ENCODE peak calls at places on chromosomes 11 and 22, in eight cellular contexts. D is type B pancreatic cell; W is cardiac fibroblast; P is osteocyte; Z is colonic mucosa; X is CD4-positive, alpha-beta T cell; T is AG10803; G is tibial artery. Y is an unnamed sample.

GRCh38 chr11:10298342-10298741 is 4.3 kb upstream of the SBF2 start:
- DNase-seq in X (no peak), Z (no peak), G (no peak), D (no peak), P (no peak), T (peak; percentile 85), W (peak; percentile 56), Y (no peak)

GRCh38 chr22:27412866-27413445 is 388.6 kb downstream of the MN1 start:
- DNase-seq in W (no peak), G (no peak), D (no peak), P (no peak), Z (no peak), X (no peak), T (peak; percentile 21), Y (no peak)

GRCh38 chr11:22684082-22684481 is 17.7 kb downstream of the GAS2 start:
- DNase-seq in G (no peak), D (no peak), W (no peak), X (no peak), P (no peak), Z (no peak), T (no peak), Y (no peak)

GRCh38 chr22:47370448-47371262 is 608.2 kb downstream of the TBC1D22A start:
- DNase-seq in G (peak; percentile 53), Z (peak; percentile 11), X (no peak), D (peak; percentile 60), T (no peak), P (peak; percentile 79), W (no peak), Y (no peak)

GRCh38 chr11:108345767-108346166 is 121.6 kb downstream of the C11orf65 start:
- DNase-seq in W (no peak), D (no peak), X (no peak), Z (no peak), P (no peak), G (no peak), T (no peak), Y (no peak)

GRCh38 chr11:2761131-2762030 is 61.6 kb upstream of the KCNQ1OT1 start:
- DNase-seq in P (peak; percentile 82), G (peak; percentile 46), D (peak; percentile 55), T (no peak), Z (peak; percentile 61), W (no peak), X (no peak), Y (peak; percentile 84)

GRCh38 chr11:19242184-19242932 is 1.6 kb upstream of the E2F8 start:
- DNase-seq in X (no peak), Z (peak; percentile 34), G (no peak), T (no peak), W (no peak), D (no peak), P (no peak), Y (peak; percentile 53)

GRCh38 chr11:76772100-76772782 is 10.9 kb upstream of the TSKU start:
- DNase-seq in Z (no peak), G (no peak), W (no peak), T (peak; percentile 16), D (no peak), X (no peak), P (no peak), Y (no peak)

GRCh38 chr11:45924036-45924915 is 1.8 kb downstream of the LARGE2 start:
- DNase-seq in P (no peak), Z (no peak), W (no peak), X (no peak), T (no peak), D (no peak), G (peak; percentile 62), Y (no peak)

GRCh38 chr11:34451053-34451452 is 12.3 kb downstream of the CAT start:
- DNase-seq in T (no peak), P (no peak), G (no peak), X (no peak), Z (no peak), W (no peak), D (no peak), Y (no peak)

GRCh38 chr22:47850644-47851151 is 1088.2 kb downstream of the TBC1D22A start:
- DNase-seq in T (no peak), X (no peak), G (no peak), D (no peak), Z (no peak), P (no peak), W (no peak), Y (peak; percentile 89)

GRCh38 chr11:92642146-92642919 is 327.1 kb upstream of the MTNR1B start:
- DNase-seq in G (no peak), Z (no peak), P (no peak), T (no peak), W (no peak), X (no peak), D (no peak), Y (peak; percentile 37)

GRCh38 chr11:7592706-7593105 is 78.9 kb downstream of the PPFIBP2 start:
- DNase-seq in G (peak; percentile 76), X (no peak), T (peak; percentile 87), W (peak; percentile 94), P (no peak), D (no peak), Z (no peak), Y (no peak)

GRCh38 chr11:46845740-46846509 is at the start of gene CKAP5:
- DNase-seq in X (peak; percentile 79), Z (peak; percentile 94), G (peak; percentile 94), W (peak; percentile 91), P (peak; percentile 95), T (peak; percentile 87), D (peak; percentile 89), Y (peak; percentile 96)

GRCh38 chr11:57460017-57460755 is at the start of gene RTN4RL2:
- DNase-seq in Z (peak; percentile 48), P (no peak), W (peak; percentile 58), G (no peak), D (no peak), X (no peak), T (peak; percentile 14), Y (no peak)

DNA sequence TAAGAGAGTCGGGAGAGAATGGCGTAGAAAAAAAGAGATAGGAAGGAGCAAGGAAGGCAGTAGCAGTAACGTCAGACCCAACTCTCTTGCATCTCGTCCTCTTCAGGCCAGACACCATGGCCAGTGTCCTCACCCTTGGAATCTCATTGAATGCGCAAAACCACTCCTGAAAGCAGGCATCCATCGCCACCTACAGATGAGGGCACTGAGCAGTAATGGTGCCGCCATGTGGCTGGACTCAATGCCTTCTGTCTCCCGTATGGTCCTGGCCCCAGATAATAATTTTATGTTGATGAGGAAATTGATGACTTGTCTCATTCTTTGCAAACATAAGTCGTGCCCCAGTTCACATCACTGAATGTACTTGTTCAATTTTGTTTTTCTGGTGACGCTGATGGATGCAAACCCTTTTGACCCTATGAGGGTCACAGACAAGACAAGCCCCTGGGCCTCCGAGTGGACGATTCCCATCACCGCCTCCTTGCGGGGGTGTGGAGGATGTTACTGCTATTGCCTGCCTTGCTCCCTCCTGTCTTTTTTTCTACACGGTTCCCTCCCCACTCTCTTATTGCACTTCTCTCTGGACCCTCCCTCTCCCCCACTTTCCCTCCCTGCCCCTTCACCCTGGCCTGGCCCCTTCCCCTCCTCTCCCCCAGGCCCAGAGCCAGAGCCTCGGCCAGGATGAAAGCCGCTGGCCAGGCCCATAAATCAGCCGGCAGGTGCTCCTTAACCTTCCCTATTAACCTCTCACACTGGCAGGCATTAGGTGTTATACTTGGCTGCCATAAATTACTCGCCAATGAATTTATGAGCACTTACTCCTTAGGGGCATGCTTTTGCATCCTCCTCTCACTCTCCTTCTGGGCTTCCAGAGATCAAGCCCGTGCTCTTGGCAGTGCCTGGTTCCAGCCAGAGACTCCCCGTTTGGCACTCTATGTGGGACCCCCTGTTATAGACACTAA is 18.1 kb upstream of the ALX4 start:
- DNase-seq in W (no peak), Z (no peak), P (no peak), T (no peak), G (no peak), X (no peak), D (no peak), Y (no peak)
- TF ChIP-seq CTCF in W (no peak), Z (no peak), P (peak; percentile 6), T (no peak), G (no peak), X (no peak), D (no peak), Y (no peak)

DNA sequence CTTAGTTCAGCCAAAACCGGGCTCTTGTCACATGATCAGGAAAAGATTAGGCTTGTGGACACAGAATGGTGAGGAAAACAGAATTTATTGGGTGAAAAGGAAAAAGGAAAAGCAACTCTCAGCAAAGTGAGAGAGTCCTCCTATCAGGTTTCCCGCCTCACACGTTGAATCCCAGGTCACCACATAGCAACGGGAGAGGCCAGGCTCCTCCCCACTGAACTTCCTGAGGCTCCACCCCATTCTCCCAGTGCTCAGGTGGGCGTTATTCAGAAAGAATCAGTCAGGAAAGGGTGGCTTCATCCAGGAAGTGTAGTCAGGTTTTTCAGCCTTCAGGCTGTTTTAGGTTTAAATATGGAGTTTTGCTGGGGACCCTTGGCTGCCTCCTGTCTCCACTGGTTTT is 66.9 kb downstream of the SPON1 start:
- DNase-seq in W (peak; percentile 5), P (no peak), G (no peak), X (no peak), T (no peak), D (no peak), Z (peak; percentile 56), Y (peak; percentile 47)
- TF ChIP-seq CTCF in W (no peak), P (no peak), G (no peak), X (no peak), T (no peak), D (no peak), Z (no peak), Y (no peak)

DNA sequence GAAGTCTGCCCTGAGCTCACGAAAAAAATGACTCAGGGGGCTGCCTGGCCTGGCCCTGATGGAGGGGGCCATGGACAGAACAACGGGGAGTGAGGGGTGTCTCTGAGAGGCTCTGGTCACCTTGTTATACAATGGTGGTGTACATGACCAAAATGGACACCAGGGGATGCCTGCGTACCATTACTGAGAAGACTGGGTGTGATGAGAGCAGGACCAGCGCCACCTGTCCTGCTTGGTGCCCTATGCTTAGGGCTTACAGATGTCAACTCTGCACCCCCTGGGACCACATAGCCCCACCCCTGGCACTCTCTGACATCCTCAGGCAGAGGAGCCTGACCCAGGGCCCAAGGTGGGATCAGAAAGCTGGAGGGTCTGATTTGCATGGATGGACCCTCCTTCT is 104.8 kb downstream of the ZNF280B start:
- DNase-seq in D (no peak), Z (no peak), X (no peak), W (no peak), P (peak; percentile 53), G (no peak), T (no peak), Y (peak; percentile 39)
- TF ChIP-seq CTCF in D (no peak), Z (no peak), X (no peak), W (no peak), P (no peak), G (no peak), T (no peak), Y (no peak)

DNA sequence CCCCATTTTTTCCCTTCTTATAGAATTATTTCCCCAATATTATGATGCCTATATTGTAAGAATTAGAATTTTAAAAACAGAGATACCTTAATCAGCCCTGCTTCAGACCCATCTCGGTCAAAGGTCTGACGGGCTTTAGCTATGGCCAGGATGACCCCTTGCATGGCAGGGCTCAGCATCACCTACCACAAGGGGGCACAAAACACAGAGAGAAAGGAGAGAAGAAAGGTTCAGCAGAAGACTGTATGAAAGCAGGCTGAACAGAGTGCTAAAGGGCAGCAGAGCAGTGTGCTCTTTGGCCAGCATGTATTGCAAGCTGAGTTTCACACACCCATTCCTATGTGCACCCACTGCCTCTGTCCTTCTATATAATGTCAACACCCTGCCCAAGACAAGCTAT is 26.8 kb downstream of the CLDN25 start:
- DNase-seq in W (peak; percentile 43), G (no peak), T (peak; percentile 4), X (no peak), Z (peak; percentile 26), D (no peak), P (no peak), Y (no peak)
- TF ChIP-seq CTCF in W (peak; percentile 61), G (no peak), T (peak; percentile 39), X (peak; percentile 22), Z (peak; percentile 36), D (peak; percentile 70), P (peak; percentile 47), Y (no peak)

Y was measured in esophagus muscularis mucosa.